ENCODE peak calls at places on chromosome 3, in four cellular contexts. Y is Calu3, J is fibroblast of villous mesenchyme, N is gastrocnemius medialis. D is an unnamed sample.
A peak's percentile ranks its signal among the peaks of the same experiment; 100 is the strongest.

GRCh38 chr3:149224736-149225594 is 3.3 kb upstream of the CP start:
- DNase-seq in N (no peak), Y (peak; percentile 73), J (peak; percentile 92), D (peak; percentile 47)

GRCh38 chr3:187210555-187211327 is 13.5 kb downstream of the RTP1 start:
- DNase-seq in N (no peak), J (no peak), Y (no peak), D (no peak)

GRCh38 chr3:161096771-161097367 is 8.3 kb downstream of the B3GALNT1 start:
- DNase-seq in J (peak; percentile 15), Y (peak; percentile 68), N (no peak), D (no peak)

GRCh38 chr3:37229740-37230139 is 55.4 kb upstream of the LRRFIP2 start:
- DNase-seq in Y (no peak), N (no peak), J (no peak), D (no peak)

GRCh38 chr3:179428876-179429548 is 22.3 kb downstream of the GNB4 start:
- DNase-seq in N (no peak), Y (no peak), J (no peak), D (no peak)

GRCh38 chr3:136787226-136787793 is 31.6 kb upstream of the SLC35G2 start:
- DNase-seq in J (peak; percentile 22), N (peak; percentile 50), Y (peak; percentile 50), D (no peak)

GRCh38 chr3:19547665-19548464 is 386.2 kb downstream of the EFHB start:
- DNase-seq in Y (no peak), N (no peak), J (no peak), D (no peak)

GRCh38 chr3:194256040-194256945 is 94.8 kb downstream of the CPN2 start:
- DNase-seq in J (no peak), N (no peak), Y (no peak), D (no peak)

GRCh38 chr3:191919627-191920026 is 458.7 kb downstream of the PYDC2 start:
- DNase-seq in Y (no peak), J (no peak), N (no peak), D (no peak)

GRCh38 chr3:191912616-191913204 is 451.7 kb downstream of the PYDC2 start:
- DNase-seq in N (no peak), Y (no peak), J (no peak), D (no peak)

DNA sequence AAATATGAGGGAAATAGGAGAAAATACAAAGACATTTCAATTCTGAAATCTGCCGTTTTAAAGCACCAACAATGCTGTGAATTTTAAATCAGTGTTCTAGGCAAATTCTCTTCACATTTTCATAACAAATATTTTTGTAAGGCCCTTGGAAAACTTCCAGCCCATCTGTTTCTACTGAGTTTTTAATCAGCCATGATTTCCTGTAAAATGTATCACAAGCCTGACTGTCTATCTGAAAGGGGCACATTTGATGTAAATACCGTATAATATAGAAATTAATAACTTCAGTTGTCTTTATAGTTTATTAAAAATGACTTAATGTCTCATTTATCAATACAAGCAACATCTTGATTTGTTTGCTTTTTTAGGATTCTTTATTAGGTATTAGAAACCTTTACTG is 454.8 kb downstream of the PYDC2 start:
- DNase-seq in Y (no peak), J (no peak), N (no peak), D (no peak)
- TF ChIP-seq CTCF in Y (no peak), J (no peak), N (no peak), D (no peak)

GRCh38 chr3:125165189-125165947 is 47.2 kb downstream of the SLC12A8 start:
- DNase-seq in Y (no peak), J (peak; percentile 70), N (no peak), D (no peak)
- TF ChIP-seq CTCF in Y (no peak), J (peak; percentile 92), N (peak; percentile 65), D (peak; percentile 68)

DNA sequence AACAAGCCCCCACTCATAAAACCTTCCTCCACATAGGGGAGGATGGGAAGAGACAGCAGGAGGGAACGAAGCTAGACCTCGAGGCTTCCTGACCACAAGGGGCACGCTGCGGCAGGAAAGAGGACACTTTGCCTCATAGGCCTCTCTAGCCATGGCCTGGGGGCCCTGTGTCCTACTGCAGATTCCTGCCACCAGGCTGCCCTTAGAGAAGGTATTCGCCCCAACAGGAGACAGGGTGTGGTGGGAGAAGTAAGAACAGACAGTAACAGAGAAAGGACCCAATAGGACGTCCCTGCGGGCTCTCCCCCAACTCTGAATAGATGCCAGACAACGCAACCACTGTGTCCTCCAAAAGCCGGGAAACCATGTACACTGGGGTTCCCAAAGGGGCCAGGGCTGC is 36.8 kb downstream of the ADCY5 start:
- DNase-seq in N (no peak), Y (no peak), J (no peak), D (no peak)
- TF ChIP-seq CTCF in N (no peak), Y (no peak), J (no peak), D (no peak)

GRCh38 chr3:67614195-67614594 is 40.2 kb downstream of the SUCLG2 start:
- DNase-seq in Y (no peak), N (no peak), J (no peak), D (no peak)
- TF ChIP-seq CTCF in Y (no peak), N (no peak), J (no peak), D (no peak)